ENCODE peak calls at places on chromosome 14, in nine cellular contexts. L, S, O, P, T, F, C, U and V are unnamed samples.

GRCh38 chr14:43464968-43465367 is 1042.1 kb downstream of the FSCB start:
- DNase-seq in O (no peak), U (no peak), P (no peak), F (no peak), C (no peak), T (no peak), L (no peak), S (no peak), V (no peak)

GRCh38 chr14:39090548-39091111 is 12.4 kb downstream of the SEC23A start:
- DNase-seq in S (no peak), O (no peak), L (no peak), F (no peak), T (no peak), P (no peak), C (no peak), U (no peak), V (no peak)

GRCh38 chr14:76698631-76699030 is 62.6 kb upstream of the VASH1 start:
- DNase-seq in S (no peak), L (no peak), P (no peak), T (no peak), C (no peak), O (no peak), U (no peak), F (no peak), V (no peak)

GRCh38 chr14:103633391-103633790 is 4.4 kb downstream of the KLC1 start:
- DNase-seq in S (no peak), O (no peak), U (no peak), P (no peak), T (no peak), L (no peak), C (no peak), F (no peak), V (no peak)

GRCh38 chr14:76376001-76376404 is at the start of gene ESRRB:
- DNase-seq in C (no peak), P (no peak), F (peak), T (no peak), O (no peak), U (no peak), L (no peak), S (no peak), V (no peak)

GRCh38 chr14:22070119-22070982 is 396.7 kb upstream of the OR4E1 start:
- DNase-seq in L (peak), F (no peak), S (no peak), U (no peak), C (peak), P (no peak), T (no peak), O (peak), V (no peak)

GRCh38 chr14:94665121-94665520 is 52.9 kb downstream of the SERPINA3 start:
- DNase-seq in C (no peak), P (no peak), U (no peak), O (no peak), T (no peak), L (no peak), S (no peak), F (peak), V (peak)

GRCh38 chr14:23284654-23285529 is 1.0 kb downstream of the HOMEZ start:
- DNase-seq in O (no peak), T (no peak), U (no peak), S (no peak), F (peak), C (no peak), P (no peak), L (no peak), V (no peak)

GRCh38 chr14:77574446-77575125 is 41.9 kb downstream of the SPTLC2 start:
- DNase-seq in P (no peak), L (no peak), O (no peak), C (no peak), F (peak), T (no peak), U (no peak), S (no peak), V (peak)

GRCh38 chr14:61151276-61151675 is 129.9 kb downstream of the TMEM30B start:
- DNase-seq in U (no peak), L (no peak), P (no peak), F (peak), T (no peak), C (no peak), O (no peak), S (no peak), V (no peak)

GRCh38 chr14:74018029-74018703 is 922 bp downstream of the ENTPD5 start:
- DNase-seq in O (no peak), L (no peak), S (no peak), C (no peak), F (peak), T (no peak), P (no peak), U (peak), V (peak)

GRCh38 chr14:69090187-69090789 is 62.6 kb downstream of the DCAF5 start:
- DNase-seq in O (peak), T (peak), L (no peak), F (peak), S (no peak), P (no peak), U (no peak), C (peak), V (peak)

GRCh38 chr14:57755018-57755521 is 110.8 kb downstream of the SLC35F4 start:
- DNase-seq in T (no peak), F (no peak), P (no peak), O (no peak), U (no peak), S (no peak), L (no peak), C (no peak), V (no peak)

GRCh38 chr14:57709909-57710308 is 156.0 kb downstream of the SLC35F4 start:
- DNase-seq in O (no peak), P (no peak), S (no peak), U (no peak), F (no peak), L (no peak), T (no peak), C (no peak), V (no peak)

GRCh38 chr14:89587128-89587420 is 170.0 kb upstream of the FOXN3 start:
- DNase-seq in C (no peak), S (no peak), O (no peak), T (no peak), L (no peak), P (no peak), U (no peak), F (no peak), V (no peak)

GRCh38 chr14:89284368-89285058 is 132.5 kb downstream of the FOXN3 start:
- DNase-seq in O (no peak), F (peak), L (no peak), C (no peak), T (peak), S (no peak), P (no peak), U (no peak), V (peak)

GRCh38 chr14:55908071-55908470 is 210.1 kb upstream of the PELI2 start:
- DNase-seq in L (no peak), T (no peak), C (no peak), U (no peak), O (no peak), F (no peak), S (no peak), P (no peak), V (no peak)

GRCh38 chr14:69666698-69667211 is 55.4 kb downstream of the SUSD6 start:
- DNase-seq in S (no peak), F (no peak), P (no peak), T (peak), L (no peak), C (no peak), O (no peak), U (no peak), V (peak)

GRCh38 chr14:102906616-102907302 is 15.7 kb upstream of the AMN start:
- DNase-seq in O (no peak), L (no peak), U (no peak), S (no peak), C (no peak), P (no peak), T (no peak), F (no peak), V (no peak)

GRCh38 chr14:106286697-106287290 is 760.4 kb downstream of the TMEM121 start:
- DNase-seq in C (no peak), U (peak), L (no peak), T (no peak), F (no peak), P (no peak), O (no peak), S (no peak), V (no peak)
- TF ChIP-seq CTCF in C (no peak), U (peak), L (no peak), T (peak), F (no peak), P (no peak), O (no peak), S (no peak), V (no peak)

GRCh38 chr14:20454645-20455354 is at the start of the genes APEX1 and OSGEP:
- DNase-seq in C (peak), U (peak), P (peak), L (peak), S (peak), T (peak), F (peak), O (peak), V (peak)

GRCh38 chr14:20454359-20454644 is 310 bp downstream of the OSGEP start:
- DNase-seq in F (peak), S (no peak), T (no peak), U (no peak), C (peak), O (no peak), P (no peak), L (no peak), V (no peak)

GRCh38 chr14:20455355-20456300 is 602 bp downstream of the APEX1 start:
- DNase-seq in P (no peak), F (peak), U (no peak), T (no peak), C (no peak), L (peak), O (no peak), S (no peak), V (no peak)

GRCh38 chr14:20458031-20458789 is 3.0 kb downstream of the PIP4P1 start:
- DNase-seq in P (no peak), S (no peak), T (no peak), C (no peak), F (no peak), U (no peak), L (no peak), O (no peak), V (no peak)

DNA sequence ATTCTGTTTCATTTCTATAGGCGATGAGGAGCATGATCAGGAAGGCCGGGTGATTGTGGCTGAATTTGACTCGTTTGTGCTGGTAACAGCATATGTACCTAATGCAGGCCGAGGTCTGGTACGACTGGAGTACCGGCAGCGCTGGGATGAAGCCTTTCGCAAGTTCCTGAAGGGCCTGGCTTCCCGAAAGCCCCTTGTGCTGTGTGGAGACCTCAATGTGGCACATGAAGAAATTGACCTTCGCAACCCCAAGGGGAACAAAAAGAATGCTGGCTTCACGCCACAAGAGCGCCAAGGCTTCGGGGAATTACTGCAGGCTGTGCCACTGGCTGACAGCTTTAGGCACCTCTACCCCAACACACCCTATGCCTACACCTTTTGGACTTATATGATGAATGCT is 1.9 kb downstream of the APEX1 start:
- DNase-seq in F (no peak), L (no peak), O (no peak), S (no peak), P (no peak), C (no peak), U (no peak), T (no peak), V (no peak)
- H3K4me3 ChIP-seq in F (no peak), L (no peak), O (no peak), S (no peak), P (no peak), C (no peak), U (no peak), T (no peak), V (no peak)

DNA sequence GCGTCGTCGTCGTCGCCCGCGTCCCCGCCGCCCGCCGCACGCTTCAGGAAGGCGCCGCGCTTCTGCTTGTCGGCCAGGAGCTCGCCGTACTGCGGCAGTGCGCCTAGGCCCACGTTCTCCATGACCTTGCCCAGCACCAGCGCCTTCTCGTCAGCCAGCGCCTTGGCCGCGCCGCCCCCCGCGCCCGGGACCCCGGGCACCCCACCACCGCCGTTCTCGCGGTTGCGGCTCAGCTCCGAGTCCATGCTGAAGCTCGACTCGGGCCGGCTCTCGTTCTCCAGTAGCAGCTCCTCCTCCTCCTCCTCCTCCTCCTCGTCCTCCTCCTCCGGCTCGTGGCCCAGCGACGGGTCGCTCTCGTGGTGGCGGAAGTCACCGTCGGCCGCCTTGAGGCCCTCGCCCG is 97.1 kb downstream of the BCL11B start:
- DNase-seq in F (no peak), C (no peak), L (no peak), O (no peak), P (no peak), U (no peak), T (no peak), S (no peak), V (no peak)
- TF ChIP-seq CTCF in F (no peak), C (no peak), L (no peak), O (no peak), P (no peak), U (no peak), T (no peak), S (no peak), V (no peak)

DNA sequence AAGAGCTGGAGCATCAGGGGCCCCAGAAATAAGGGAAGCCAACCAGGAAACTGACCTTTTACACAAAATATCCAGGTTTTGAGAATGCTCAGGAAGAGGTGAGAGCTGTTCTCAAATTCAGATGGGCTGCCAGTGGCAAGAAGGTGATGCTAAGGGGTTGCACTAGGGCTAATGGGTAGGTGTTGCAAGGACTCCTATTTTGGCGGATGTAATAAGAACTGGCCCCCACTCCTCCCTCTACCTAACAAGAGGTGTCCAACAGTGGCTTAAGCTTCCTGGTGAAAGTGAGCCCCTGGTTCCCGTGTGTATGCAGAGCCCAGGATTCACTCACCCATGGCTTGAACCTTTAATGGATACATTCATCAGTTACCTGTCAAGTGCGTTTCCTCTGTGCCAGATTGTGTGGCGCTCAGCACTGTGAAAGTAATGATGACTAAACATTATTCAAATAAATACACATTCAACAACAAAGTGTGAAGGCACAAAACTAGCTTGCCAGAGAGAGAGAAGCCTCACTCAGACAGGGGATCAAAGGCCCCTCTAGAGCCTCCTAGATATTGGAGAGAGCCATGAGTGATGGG is 705 bp upstream of the CHGA start:
- DNase-seq in S (no peak), F (no peak), U (no peak), O (no peak), P (no peak), L (no peak), C (no peak), T (no peak), V (no peak)
- H3K4me3 ChIP-seq in S (no peak), F (no peak), U (no peak), O (no peak), P (peak), L (no peak), C (no peak), T (no peak), V (no peak)

GRCh38 chr14:30443368-30444007 is 115.5 kb upstream of the G2E3 start:
- DNase-seq in F (peak), T (no peak), C (no peak), L (no peak), P (no peak), U (no peak), O (no peak), S (no peak), V (peak)
- TF ChIP-seq CTCF in F (peak), T (peak), C (no peak), L (no peak), P (peak), U (peak), O (peak), S (no peak), V (peak)

GRCh38 chr14:24349742-24350141 is 10.0 kb upstream of the RIPK3 start:
- DNase-seq in O (no peak), U (no peak), L (no peak), C (no peak), T (no peak), S (no peak), P (no peak), F (no peak), V (no peak)

GRCh38 chr14:24343795-24344660 is 4.2 kb upstream of the RIPK3 start:
- DNase-seq in U (no peak), F (peak), L (no peak), C (no peak), P (no peak), O (no peak), T (no peak), S (no peak), V (no peak)

GRCh38 chr14:24347140-24347539 is 7.3 kb upstream of the RIPK3 start:
- DNase-seq in T (no peak), U (no peak), C (no peak), L (no peak), F (no peak), S (no peak), O (no peak), P (no peak), V (no peak)

GRCh38 chr14:24351517-24351916 is 11.7 kb upstream of the RIPK3 start:
- DNase-seq in C (no peak), U (no peak), S (no peak), O (no peak), T (no peak), L (no peak), P (no peak), F (peak), V (no peak)

DNA sequence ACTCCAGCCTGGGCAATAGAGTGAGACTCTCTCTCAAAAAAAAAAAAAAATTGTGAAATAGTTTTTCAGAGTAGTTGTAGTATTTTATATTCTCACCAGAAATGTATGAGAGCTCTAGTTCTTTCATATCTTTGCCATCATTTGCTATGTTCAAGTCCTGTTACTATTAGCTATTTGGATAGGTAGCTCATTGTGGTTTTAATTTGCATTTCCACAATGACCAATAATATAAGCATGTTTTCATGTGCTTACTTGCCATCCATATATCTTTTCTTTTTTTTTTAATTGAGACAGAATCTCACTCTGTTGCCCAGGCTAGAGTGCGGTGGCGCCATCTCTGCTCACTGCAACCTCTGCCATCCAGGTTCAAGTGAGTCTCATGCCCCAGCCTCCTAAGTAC is 8.4 kb upstream of the RIPK3 start:
- DNase-seq in S (no peak), F (no peak), U (no peak), C (no peak), T (no peak), P (no peak), L (no peak), O (no peak), V (no peak)
- H3K4me3 ChIP-seq in S (no peak), F (no peak), U (no peak), C (no peak), T (no peak), P (no peak), L (no peak), O (no peak), V (no peak)